ENCODE peak calls at places on chromosomes 2 and 18, in seven cellular contexts. One of them, this sample, is unnamed.

GRCh38 chr2:226800941-226801784 is 1.5 kb upstream of the IRS1 start:
- DNase-seq in tibial nerve: peak; percentile 23
- DNase-seq in HCT116: no peak
- DNase-seq in erythroblast: peak; percentile 87
- DNase-seq in H54: peak; percentile 90
- DNase-seq in A549: peak; percentile 91
- DNase-seq in uterus: peak; percentile 91
- DNase-seq in this sample: peak; percentile 67

GRCh38 chr2:217903859-217904613 is 98.8 kb downstream of the TNS1 start:
- DNase-seq in tibial nerve: peak; percentile 70
- DNase-seq in HCT116: no peak
- DNase-seq in erythroblast: peak; percentile 29
- DNase-seq in H54: no peak
- DNase-seq in A549: no peak
- DNase-seq in uterus: peak; percentile 79
- DNase-seq in this sample: no peak

GRCh38 chr2:155100261-155100660 is 401.8 kb downstream of the KCNJ3 start:
- DNase-seq in tibial nerve: no peak
- DNase-seq in HCT116: peak; percentile 19
- DNase-seq in erythroblast: no peak
- DNase-seq in H54: no peak
- DNase-seq in A549: peak; percentile 13
- DNase-seq in uterus: no peak
- DNase-seq in this sample: no peak

GRCh38 chr2:40123321-40123720 is 328.6 kb downstream of the SLC8A1 start:
- DNase-seq in tibial nerve: no peak
- DNase-seq in HCT116: no peak
- DNase-seq in erythroblast: no peak
- DNase-seq in H54: no peak
- DNase-seq in A549: no peak
- DNase-seq in uterus: no peak
- DNase-seq in this sample: no peak

GRCh38 chr2:71748227-71748626 is 294.9 kb downstream of the DYSF start:
- DNase-seq in tibial nerve: no peak
- DNase-seq in HCT116: no peak
- DNase-seq in erythroblast: no peak
- DNase-seq in H54: peak; percentile 77
- DNase-seq in A549: peak; percentile 41
- DNase-seq in uterus: no peak
- DNase-seq in this sample: no peak

GRCh38 chr2:126723281-126723815 is 67.4 kb downstream of the GYPC start:
- DNase-seq in tibial nerve: no peak
- DNase-seq in HCT116: no peak
- DNase-seq in erythroblast: no peak
- DNase-seq in H54: no peak
- DNase-seq in A549: no peak
- DNase-seq in uterus: no peak
- DNase-seq in this sample: no peak

GRCh38 chr2:181536730-181537129 is 79.5 kb downstream of the ITGA4 start:
- DNase-seq in tibial nerve: no peak
- DNase-seq in HCT116: no peak
- DNase-seq in erythroblast: no peak
- DNase-seq in H54: no peak
- DNase-seq in A549: no peak
- DNase-seq in uterus: no peak
- DNase-seq in this sample: no peak

GRCh38 chr2:162768646-162769045 is 69.9 kb downstream of the KCNH7 start:
- DNase-seq in tibial nerve: no peak
- DNase-seq in HCT116: no peak
- DNase-seq in erythroblast: no peak
- DNase-seq in H54: no peak
- DNase-seq in A549: no peak
- DNase-seq in uterus: no peak
- DNase-seq in this sample: no peak

GRCh38 chr2:110869472-110870446 is 137.4 kb downstream of the ACOXL start:
- DNase-seq in tibial nerve: no peak
- DNase-seq in HCT116: peak; percentile 27
- DNase-seq in erythroblast: no peak
- DNase-seq in H54: peak; percentile 48
- DNase-seq in A549: peak; percentile 14
- DNase-seq in uterus: no peak
- DNase-seq in this sample: no peak

GRCh38 chr2:86744152-86744551 is 24.1 kb downstream of the RMND5A start:
- DNase-seq in tibial nerve: no peak
- DNase-seq in HCT116: no peak
- DNase-seq in erythroblast: peak; percentile 8
- DNase-seq in H54: no peak
- DNase-seq in A549: no peak
- DNase-seq in uterus: no peak
- DNase-seq in this sample: no peak

GRCh38 chr18:63070750-63071502 is 248.6 kb downstream of the BCL2 start:
- DNase-seq in tibial nerve: no peak
- DNase-seq in HCT116: no peak
- DNase-seq in erythroblast: no peak
- DNase-seq in H54: no peak
- DNase-seq in A549: no peak
- DNase-seq in uterus: no peak
- DNase-seq in this sample: no peak

GRCh38 chr2:143321994-143322393 is 192.8 kb downstream of the ARHGAP15 start:
- DNase-seq in tibial nerve: no peak
- DNase-seq in HCT116: no peak
- DNase-seq in erythroblast: peak; percentile 84
- DNase-seq in H54: no peak
- DNase-seq in A549: peak; percentile 1
- DNase-seq in uterus: no peak
- DNase-seq in this sample: no peak

GRCh38 chr18:46167971-46168370 is 63.8 kb downstream of the HAUS1 start:
- DNase-seq in tibial nerve: no peak
- DNase-seq in HCT116: no peak
- DNase-seq in erythroblast: peak; percentile 46
- DNase-seq in H54: no peak
- DNase-seq in A549: no peak
- DNase-seq in uterus: no peak
- DNase-seq in this sample: peak; percentile 54

GRCh38 chr2:47309952-47310800 is 92.8 kb upstream of the MSH2 start:
- DNase-seq in tibial nerve: no peak
- DNase-seq in HCT116: no peak
- DNase-seq in erythroblast: peak; percentile 54
- DNase-seq in H54: no peak
- DNase-seq in A549: peak; percentile 90
- DNase-seq in uterus: no peak
- DNase-seq in this sample: peak; percentile 58

GRCh38 chr2:63283273-63283672 is 232.6 kb downstream of the OTX1 start:
- DNase-seq in tibial nerve: no peak
- DNase-seq in HCT116: no peak
- DNase-seq in erythroblast: no peak
- DNase-seq in H54: no peak
- DNase-seq in A549: no peak
- DNase-seq in uterus: no peak
- DNase-seq in this sample: no peak

GRCh38 chr2:54042908-54043620 is 72.3 kb upstream of the PSME4 start:
- DNase-seq in tibial nerve: no peak
- DNase-seq in HCT116: no peak
- DNase-seq in erythroblast: no peak
- DNase-seq in H54: no peak
- DNase-seq in A549: peak; percentile 32
- DNase-seq in uterus: no peak
- DNase-seq in this sample: no peak

GRCh38 chr2:17375262-17375661 is 143.0 kb downstream of the RAD51AP2 start:
- DNase-seq in tibial nerve: no peak
- DNase-seq in HCT116: no peak
- DNase-seq in erythroblast: no peak
- DNase-seq in H54: no peak
- DNase-seq in A549: no peak
- DNase-seq in uterus: no peak
- DNase-seq in this sample: no peak

GRCh38 chr2:206086683-206087350 is 843 bp upstream of the INO80D start:
- DNase-seq in tibial nerve: no peak
- DNase-seq in HCT116: no peak
- DNase-seq in erythroblast: peak; percentile 64
- DNase-seq in H54: no peak
- DNase-seq in A549: peak; percentile 13
- DNase-seq in uterus: no peak
- DNase-seq in this sample: no peak

GRCh38 chr18:35524236-35524635 is 26.5 kb upstream of the INO80C start:
- DNase-seq in tibial nerve: peak; percentile 28
- DNase-seq in HCT116: no peak
- DNase-seq in erythroblast: no peak
- DNase-seq in H54: no peak
- DNase-seq in A549: no peak
- DNase-seq in uterus: no peak
- DNase-seq in this sample: no peak

GRCh38 chr2:62150597-62151305 is 45.2 kb upstream of the B3GNT2 start:
- DNase-seq in tibial nerve: no peak
- DNase-seq in HCT116: no peak
- DNase-seq in erythroblast: no peak
- DNase-seq in H54: no peak
- DNase-seq in A549: no peak
- DNase-seq in uterus: no peak
- DNase-seq in this sample: no peak

GRCh38 chr2:117853873-117854272 is 39.4 kb downstream of the DDX18 start:
- DNase-seq in tibial nerve: no peak
- DNase-seq in HCT116: no peak
- DNase-seq in erythroblast: no peak
- DNase-seq in H54: no peak
- DNase-seq in A549: no peak
- DNase-seq in uterus: no peak
- DNase-seq in this sample: no peak

GRCh38 chr2:233156001-233156400 is 95.5 kb upstream of the ATG16L1 start:
- DNase-seq in tibial nerve: no peak
- DNase-seq in HCT116: no peak
- DNase-seq in erythroblast: no peak
- DNase-seq in H54: no peak
- DNase-seq in A549: no peak
- DNase-seq in uterus: no peak
- DNase-seq in this sample: no peak
- TF ChIP-seq POLR2A in tibial nerve: no peak
- TF ChIP-seq POLR2A in HCT116: no peak
- TF ChIP-seq POLR2A in erythroblast: no peak
- TF ChIP-seq POLR2A in H54: no peak
- TF ChIP-seq POLR2A in A549: no peak
- TF ChIP-seq POLR2A in uterus: no peak
- TF ChIP-seq POLR2A in this sample: no peak

DNA sequence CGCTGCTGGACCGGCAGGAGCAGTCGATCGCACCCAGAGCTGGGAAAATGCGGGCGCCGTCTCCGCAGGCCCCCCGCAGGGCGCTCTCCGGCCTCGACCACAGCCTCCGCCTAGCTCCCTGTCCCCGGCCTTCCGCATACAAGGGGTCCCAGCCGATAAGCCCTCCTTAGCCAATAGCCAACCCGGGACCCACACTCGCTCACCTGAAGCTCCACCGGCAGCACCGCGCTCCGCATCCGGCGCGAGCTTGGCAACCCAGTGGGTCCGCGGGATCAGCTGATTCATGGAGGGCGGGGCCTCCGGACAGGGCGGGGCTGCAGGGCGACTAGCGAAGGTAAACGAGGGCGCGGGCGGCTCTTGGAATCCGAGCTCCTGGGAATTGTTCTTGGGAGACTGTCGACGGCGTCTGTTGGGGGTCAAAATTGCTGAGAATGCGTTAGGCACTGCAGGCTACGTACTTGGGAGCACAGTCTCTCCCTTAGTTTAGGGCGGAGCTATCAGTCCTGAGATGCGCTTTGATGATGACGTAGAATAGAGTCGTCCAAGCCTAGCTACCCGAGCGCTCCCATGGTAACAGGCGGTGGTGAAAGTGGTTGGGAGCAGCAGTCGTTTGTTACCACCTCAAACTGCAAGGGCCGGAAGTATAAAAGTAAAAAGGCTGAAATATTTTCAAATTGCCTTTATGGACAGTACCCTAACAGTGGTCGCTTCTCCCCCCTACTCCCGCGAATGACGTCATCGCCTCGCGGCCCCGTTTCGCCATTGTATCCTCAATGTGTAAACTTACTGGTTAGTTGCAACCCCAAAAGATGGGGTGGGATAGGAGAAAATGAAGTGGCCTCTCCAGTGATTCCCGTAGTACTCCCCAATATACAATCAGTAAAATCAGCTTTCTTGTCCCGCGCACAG is at the start of gene ALS2:
- DNase-seq in tibial nerve: peak; percentile 96
- DNase-seq in HCT116: peak; percentile 99
- DNase-seq in erythroblast: peak; percentile 97
- DNase-seq in H54: peak; percentile 74
- DNase-seq in A549: peak; percentile 99
- DNase-seq in uterus: peak; percentile 97
- DNase-seq in this sample: peak; percentile 75
- TF ChIP-seq POLR2A in tibial nerve: peak; percentile 80
- TF ChIP-seq POLR2A in HCT116: no peak
- TF ChIP-seq POLR2A in erythroblast: peak; percentile 83
- TF ChIP-seq POLR2A in H54: peak; percentile 91
- TF ChIP-seq POLR2A in A549: peak; percentile 87
- TF ChIP-seq POLR2A in uterus: peak; percentile 31
- TF ChIP-seq POLR2A in this sample: peak; percentile 60

DNA sequence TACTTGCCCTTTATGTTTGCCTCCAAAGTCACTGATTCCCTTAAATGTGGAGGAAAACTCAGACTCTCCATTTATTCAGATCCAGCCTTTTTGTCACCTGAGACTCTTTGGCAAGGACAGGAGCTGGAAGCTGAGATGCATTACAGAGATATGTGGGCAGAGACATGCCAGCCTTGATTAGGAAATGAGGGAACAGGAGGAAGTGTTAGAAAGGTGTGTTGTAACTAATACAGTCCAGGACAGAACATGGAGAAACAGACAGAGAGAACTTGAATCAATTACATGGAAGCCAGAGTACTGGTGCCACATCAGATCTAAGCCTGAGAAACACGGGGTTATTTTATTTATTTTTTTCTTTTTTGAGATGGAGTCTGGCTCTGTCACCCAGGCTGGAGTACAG is 79.0 kb downstream of the SP100 start:
- DNase-seq in tibial nerve: no peak
- DNase-seq in HCT116: no peak
- DNase-seq in erythroblast: no peak
- DNase-seq in H54: no peak
- DNase-seq in A549: no peak
- DNase-seq in uterus: no peak
- DNase-seq in this sample: no peak
- TF ChIP-seq POLR2A in tibial nerve: no peak
- TF ChIP-seq POLR2A in HCT116: no peak
- TF ChIP-seq POLR2A in erythroblast: no peak
- TF ChIP-seq POLR2A in H54: no peak
- TF ChIP-seq POLR2A in A549: no peak
- TF ChIP-seq POLR2A in uterus: no peak
- TF ChIP-seq POLR2A in this sample: no peak

DNA sequence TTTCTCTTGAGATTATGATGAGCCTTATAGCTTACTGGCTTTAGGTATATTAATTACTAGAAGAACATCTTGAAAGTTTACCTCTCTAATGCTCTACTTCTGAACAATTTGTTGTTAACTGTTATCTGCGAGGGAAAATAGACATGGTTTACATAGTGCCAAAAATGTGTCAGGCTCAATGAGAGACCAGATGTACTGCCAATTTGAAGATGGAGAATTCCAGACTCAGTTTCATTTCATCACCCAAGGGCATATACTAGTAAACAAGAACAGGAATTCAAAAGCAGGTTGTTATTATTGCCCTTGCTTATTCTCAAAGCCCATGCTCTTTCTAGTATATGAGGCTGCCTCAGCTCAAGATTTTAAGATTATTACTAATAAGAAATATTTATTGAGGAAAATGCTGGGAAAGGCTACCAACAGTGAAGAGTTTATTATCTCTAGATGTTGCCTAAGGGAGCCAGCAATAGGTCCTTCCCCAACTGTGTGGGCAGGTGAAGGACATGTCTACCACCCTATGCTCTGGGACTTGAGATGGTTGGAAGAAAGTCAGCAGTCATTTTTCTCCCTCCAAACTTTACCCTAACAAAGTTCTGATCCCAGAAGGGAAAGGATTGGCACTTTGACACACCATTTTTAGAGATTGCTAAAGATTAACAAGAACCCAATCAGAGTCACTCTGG is 792.7 kb downstream of the METTL4 start:
- DNase-seq in tibial nerve: no peak
- DNase-seq in HCT116: no peak
- DNase-seq in erythroblast: no peak
- DNase-seq in H54: no peak
- DNase-seq in A549: no peak
- DNase-seq in uterus: no peak
- DNase-seq in this sample: no peak
- TF ChIP-seq POLR2A in tibial nerve: no peak
- TF ChIP-seq POLR2A in HCT116: no peak
- TF ChIP-seq POLR2A in erythroblast: no peak
- TF ChIP-seq POLR2A in H54: no peak
- TF ChIP-seq POLR2A in A549: no peak
- TF ChIP-seq POLR2A in uterus: no peak
- TF ChIP-seq POLR2A in this sample: no peak